ENCODE peak calls at places on chromosomes 11 and 22, in nine cellular contexts. One of them, this sample, is unnamed.

GRCh38 chr11:93652161-93652597 is 9.3 kb upstream of the CEP295 start:
- DNase-seq in COR-L47: no peak
- DNase-seq in stimulated activated CD8-positive, alpha-beta memory T cell treated with anti-CD3 and anti-CD28 coated beads, Interleukin-4, amount 100 ng/mL, for 24 hours: no peak
- DNase-seq in activated CD8-positive, alpha-beta memory T cell treated with anti-CD3 and anti-CD28 coated beads, Interleukin-2, amount 10 ng/mL, durations not matched to agents 7 days and 5 days: no peak
- DNase-seq in AG08395: peak
- DNase-seq in HEK293T: peak
- DNase-seq in activated CD4-positive, CD25-positive, alpha-beta regulatory T cell treated with anti-CD3 and anti-CD28 coated beads, Interleukin-2, amount 50 U/mL, for 16 hours: no peak
- DNase-seq in psoas muscle: no peak
- DNase-seq in RCC 7860: no peak
- DNase-seq in this sample: no peak

GRCh38 chr11:134207538-134208239 is 16.1 kb downstream of the NCAPD3 start:
- DNase-seq in HEK293T: no peak
- DNase-seq in stimulated activated CD8-positive, alpha-beta memory T cell treated with anti-CD3 and anti-CD28 coated beads, Interleukin-4, amount 100 ng/mL, for 24 hours: peak
- DNase-seq in activated CD4-positive, CD25-positive, alpha-beta regulatory T cell treated with anti-CD3 and anti-CD28 coated beads, Interleukin-2, amount 50 U/mL, for 16 hours: peak
- DNase-seq in AG08395: no peak
- DNase-seq in activated CD8-positive, alpha-beta memory T cell treated with anti-CD3 and anti-CD28 coated beads, Interleukin-2, amount 10 ng/mL, durations not matched to agents 7 days and 5 days: peak
- DNase-seq in psoas muscle: peak
- DNase-seq in COR-L47: peak
- DNase-seq in RCC 7860: no peak
- DNase-seq in this sample: no peak

GRCh38 chr22:32985899-32986772 is 72.0 kb downstream of the SYN3 start:
- DNase-seq in psoas muscle: peak
- DNase-seq in stimulated activated CD8-positive, alpha-beta memory T cell treated with anti-CD3 and anti-CD28 coated beads, Interleukin-4, amount 100 ng/mL, for 24 hours: no peak
- DNase-seq in RCC 7860: peak
- DNase-seq in activated CD8-positive, alpha-beta memory T cell treated with anti-CD3 and anti-CD28 coated beads, Interleukin-2, amount 10 ng/mL, durations not matched to agents 7 days and 5 days: peak
- DNase-seq in AG08395: peak
- DNase-seq in COR-L47: no peak
- DNase-seq in HEK293T: peak
- DNase-seq in activated CD4-positive, CD25-positive, alpha-beta regulatory T cell treated with anti-CD3 and anti-CD28 coated beads, Interleukin-2, amount 50 U/mL, for 16 hours: no peak
- DNase-seq in this sample: no peak

GRCh38 chr11:71484248-71485062 is 31.5 kb downstream of the NADSYN1 start:
- DNase-seq in COR-L47: no peak
- DNase-seq in RCC 7860: no peak
- DNase-seq in stimulated activated CD8-positive, alpha-beta memory T cell treated with anti-CD3 and anti-CD28 coated beads, Interleukin-4, amount 100 ng/mL, for 24 hours: no peak
- DNase-seq in AG08395: no peak
- DNase-seq in activated CD8-positive, alpha-beta memory T cell treated with anti-CD3 and anti-CD28 coated beads, Interleukin-2, amount 10 ng/mL, durations not matched to agents 7 days and 5 days: no peak
- DNase-seq in activated CD4-positive, CD25-positive, alpha-beta regulatory T cell treated with anti-CD3 and anti-CD28 coated beads, Interleukin-2, amount 50 U/mL, for 16 hours: no peak
- DNase-seq in HEK293T: no peak
- DNase-seq in psoas muscle: no peak
- DNase-seq in this sample: no peak

GRCh38 chr11:117328414-117329010 is 858 bp downstream of the CEP164 start:
- DNase-seq in RCC 7860: no peak
- DNase-seq in activated CD8-positive, alpha-beta memory T cell treated with anti-CD3 and anti-CD28 coated beads, Interleukin-2, amount 10 ng/mL, durations not matched to agents 7 days and 5 days: no peak
- DNase-seq in COR-L47: no peak
- DNase-seq in stimulated activated CD8-positive, alpha-beta memory T cell treated with anti-CD3 and anti-CD28 coated beads, Interleukin-4, amount 100 ng/mL, for 24 hours: no peak
- DNase-seq in AG08395: peak
- DNase-seq in psoas muscle: no peak
- DNase-seq in activated CD4-positive, CD25-positive, alpha-beta regulatory T cell treated with anti-CD3 and anti-CD28 coated beads, Interleukin-2, amount 50 U/mL, for 16 hours: no peak
- DNase-seq in HEK293T: peak
- DNase-seq in this sample: no peak

GRCh38 chr11:107988397-107989158 is 20.1 kb upstream of the CUL5 start:
- DNase-seq in AG08395: no peak
- DNase-seq in activated CD4-positive, CD25-positive, alpha-beta regulatory T cell treated with anti-CD3 and anti-CD28 coated beads, Interleukin-2, amount 50 U/mL, for 16 hours: no peak
- DNase-seq in HEK293T: no peak
- DNase-seq in COR-L47: no peak
- DNase-seq in psoas muscle: no peak
- DNase-seq in RCC 7860: peak
- DNase-seq in activated CD8-positive, alpha-beta memory T cell treated with anti-CD3 and anti-CD28 coated beads, Interleukin-2, amount 10 ng/mL, durations not matched to agents 7 days and 5 days: no peak
- DNase-seq in stimulated activated CD8-positive, alpha-beta memory T cell treated with anti-CD3 and anti-CD28 coated beads, Interleukin-4, amount 100 ng/mL, for 24 hours: no peak
- DNase-seq in this sample: peak

GRCh38 chr11:44261800-44262591 is 47.9 kb downstream of the ALX4 start:
- DNase-seq in psoas muscle: no peak
- DNase-seq in AG08395: no peak
- DNase-seq in RCC 7860: no peak
- DNase-seq in HEK293T: no peak
- DNase-seq in activated CD8-positive, alpha-beta memory T cell treated with anti-CD3 and anti-CD28 coated beads, Interleukin-2, amount 10 ng/mL, durations not matched to agents 7 days and 5 days: no peak
- DNase-seq in COR-L47: no peak
- DNase-seq in activated CD4-positive, CD25-positive, alpha-beta regulatory T cell treated with anti-CD3 and anti-CD28 coated beads, Interleukin-2, amount 50 U/mL, for 16 hours: no peak
- DNase-seq in stimulated activated CD8-positive, alpha-beta memory T cell treated with anti-CD3 and anti-CD28 coated beads, Interleukin-4, amount 100 ng/mL, for 24 hours: no peak
- DNase-seq in this sample: no peak

GRCh38 chr22:35648066-35649025 is at the start of gene APOL6:
- DNase-seq in COR-L47: no peak
- DNase-seq in AG08395: peak
- DNase-seq in activated CD8-positive, alpha-beta memory T cell treated with anti-CD3 and anti-CD28 coated beads, Interleukin-2, amount 10 ng/mL, durations not matched to agents 7 days and 5 days: peak
- DNase-seq in psoas muscle: no peak
- DNase-seq in activated CD4-positive, CD25-positive, alpha-beta regulatory T cell treated with anti-CD3 and anti-CD28 coated beads, Interleukin-2, amount 50 U/mL, for 16 hours: peak
- DNase-seq in stimulated activated CD8-positive, alpha-beta memory T cell treated with anti-CD3 and anti-CD28 coated beads, Interleukin-4, amount 100 ng/mL, for 24 hours: peak
- DNase-seq in RCC 7860: peak
- DNase-seq in HEK293T: no peak
- DNase-seq in this sample: peak

GRCh38 chr11:101336858-101337257 is 207.2 kb upstream of the PGR start:
- DNase-seq in AG08395: no peak
- DNase-seq in stimulated activated CD8-positive, alpha-beta memory T cell treated with anti-CD3 and anti-CD28 coated beads, Interleukin-4, amount 100 ng/mL, for 24 hours: no peak
- DNase-seq in activated CD4-positive, CD25-positive, alpha-beta regulatory T cell treated with anti-CD3 and anti-CD28 coated beads, Interleukin-2, amount 50 U/mL, for 16 hours: no peak
- DNase-seq in HEK293T: no peak
- DNase-seq in COR-L47: peak
- DNase-seq in psoas muscle: no peak
- DNase-seq in RCC 7860: no peak
- DNase-seq in activated CD8-positive, alpha-beta memory T cell treated with anti-CD3 and anti-CD28 coated beads, Interleukin-2, amount 10 ng/mL, durations not matched to agents 7 days and 5 days: no peak
- DNase-seq in this sample: no peak

GRCh38 chr22:26648761-26649363 is 8.5 kb upstream of the MIAT start:
- DNase-seq in psoas muscle: no peak
- DNase-seq in HEK293T: no peak
- DNase-seq in AG08395: no peak
- DNase-seq in stimulated activated CD8-positive, alpha-beta memory T cell treated with anti-CD3 and anti-CD28 coated beads, Interleukin-4, amount 100 ng/mL, for 24 hours: no peak
- DNase-seq in COR-L47: peak
- DNase-seq in activated CD4-positive, CD25-positive, alpha-beta regulatory T cell treated with anti-CD3 and anti-CD28 coated beads, Interleukin-2, amount 50 U/mL, for 16 hours: no peak
- DNase-seq in activated CD8-positive, alpha-beta memory T cell treated with anti-CD3 and anti-CD28 coated beads, Interleukin-2, amount 10 ng/mL, durations not matched to agents 7 days and 5 days: no peak
- DNase-seq in RCC 7860: no peak
- DNase-seq in this sample: no peak

GRCh38 chr11:69355346-69355940 is 61.5 kb downstream of the MYEOV start:
- DNase-seq in RCC 7860: no peak
- DNase-seq in activated CD8-positive, alpha-beta memory T cell treated with anti-CD3 and anti-CD28 coated beads, Interleukin-2, amount 10 ng/mL, durations not matched to agents 7 days and 5 days: peak
- DNase-seq in stimulated activated CD8-positive, alpha-beta memory T cell treated with anti-CD3 and anti-CD28 coated beads, Interleukin-4, amount 100 ng/mL, for 24 hours: no peak
- DNase-seq in activated CD4-positive, CD25-positive, alpha-beta regulatory T cell treated with anti-CD3 and anti-CD28 coated beads, Interleukin-2, amount 50 U/mL, for 16 hours: no peak
- DNase-seq in COR-L47: no peak
- DNase-seq in AG08395: no peak
- DNase-seq in psoas muscle: no peak
- DNase-seq in HEK293T: no peak
- DNase-seq in this sample: no peak

GRCh38 chr11:833114-833791 is 501 bp downstream of the CD151 start:
- DNase-seq in activated CD8-positive, alpha-beta memory T cell treated with anti-CD3 and anti-CD28 coated beads, Interleukin-2, amount 10 ng/mL, durations not matched to agents 7 days and 5 days: peak
- DNase-seq in HEK293T: peak
- DNase-seq in RCC 7860: no peak
- DNase-seq in stimulated activated CD8-positive, alpha-beta memory T cell treated with anti-CD3 and anti-CD28 coated beads, Interleukin-4, amount 100 ng/mL, for 24 hours: no peak
- DNase-seq in activated CD4-positive, CD25-positive, alpha-beta regulatory T cell treated with anti-CD3 and anti-CD28 coated beads, Interleukin-2, amount 50 U/mL, for 16 hours: no peak
- DNase-seq in psoas muscle: peak
- DNase-seq in COR-L47: no peak
- DNase-seq in AG08395: peak
- DNase-seq in this sample: no peak

GRCh38 chr22:46390652-46391301 is 55.3 kb downstream of the TRMU start:
- DNase-seq in stimulated activated CD8-positive, alpha-beta memory T cell treated with anti-CD3 and anti-CD28 coated beads, Interleukin-4, amount 100 ng/mL, for 24 hours: no peak
- DNase-seq in activated CD8-positive, alpha-beta memory T cell treated with anti-CD3 and anti-CD28 coated beads, Interleukin-2, amount 10 ng/mL, durations not matched to agents 7 days and 5 days: no peak
- DNase-seq in psoas muscle: peak
- DNase-seq in RCC 7860: no peak
- DNase-seq in activated CD4-positive, CD25-positive, alpha-beta regulatory T cell treated with anti-CD3 and anti-CD28 coated beads, Interleukin-2, amount 50 U/mL, for 16 hours: no peak
- DNase-seq in HEK293T: peak
- DNase-seq in AG08395: peak
- DNase-seq in COR-L47: no peak
- DNase-seq in this sample: no peak

GRCh38 chr11:14638561-14638960 is 5.0 kb upstream of the PDE3B start:
- DNase-seq in HEK293T: no peak
- DNase-seq in activated CD8-positive, alpha-beta memory T cell treated with anti-CD3 and anti-CD28 coated beads, Interleukin-2, amount 10 ng/mL, durations not matched to agents 7 days and 5 days: no peak
- DNase-seq in stimulated activated CD8-positive, alpha-beta memory T cell treated with anti-CD3 and anti-CD28 coated beads, Interleukin-4, amount 100 ng/mL, for 24 hours: no peak
- DNase-seq in psoas muscle: no peak
- DNase-seq in activated CD4-positive, CD25-positive, alpha-beta regulatory T cell treated with anti-CD3 and anti-CD28 coated beads, Interleukin-2, amount 50 U/mL, for 16 hours: no peak
- DNase-seq in AG08395: no peak
- DNase-seq in RCC 7860: no peak
- DNase-seq in COR-L47: no peak
- DNase-seq in this sample: no peak

GRCh38 chr11:119115484-119116234 is 5.7 kb upstream of the HINFP start:
- DNase-seq in RCC 7860: no peak
- DNase-seq in activated CD8-positive, alpha-beta memory T cell treated with anti-CD3 and anti-CD28 coated beads, Interleukin-2, amount 10 ng/mL, durations not matched to agents 7 days and 5 days: peak
- DNase-seq in COR-L47: no peak
- DNase-seq in stimulated activated CD8-positive, alpha-beta memory T cell treated with anti-CD3 and anti-CD28 coated beads, Interleukin-4, amount 100 ng/mL, for 24 hours: no peak
- DNase-seq in activated CD4-positive, CD25-positive, alpha-beta regulatory T cell treated with anti-CD3 and anti-CD28 coated beads, Interleukin-2, amount 50 U/mL, for 16 hours: no peak
- DNase-seq in AG08395: no peak
- DNase-seq in psoas muscle: peak
- DNase-seq in HEK293T: no peak
- DNase-seq in this sample: no peak

GRCh38 chr11:31702966-31703365 is 108.2 kb downstream of the PAX6 start:
- DNase-seq in stimulated activated CD8-positive, alpha-beta memory T cell treated with anti-CD3 and anti-CD28 coated beads, Interleukin-4, amount 100 ng/mL, for 24 hours: no peak
- DNase-seq in psoas muscle: no peak
- DNase-seq in HEK293T: no peak
- DNase-seq in AG08395: peak
- DNase-seq in activated CD4-positive, CD25-positive, alpha-beta regulatory T cell treated with anti-CD3 and anti-CD28 coated beads, Interleukin-2, amount 50 U/mL, for 16 hours: no peak
- DNase-seq in activated CD8-positive, alpha-beta memory T cell treated with anti-CD3 and anti-CD28 coated beads, Interleukin-2, amount 10 ng/mL, durations not matched to agents 7 days and 5 days: no peak
- DNase-seq in COR-L47: no peak
- DNase-seq in RCC 7860: no peak
- DNase-seq in this sample: no peak

GRCh38 chr11:11584446-11584810 is 37.4 kb downstream of the GALNT18 start:
- DNase-seq in stimulated activated CD8-positive, alpha-beta memory T cell treated with anti-CD3 and anti-CD28 coated beads, Interleukin-4, amount 100 ng/mL, for 24 hours: no peak
- DNase-seq in RCC 7860: peak
- DNase-seq in activated CD4-positive, CD25-positive, alpha-beta regulatory T cell treated with anti-CD3 and anti-CD28 coated beads, Interleukin-2, amount 50 U/mL, for 16 hours: no peak
- DNase-seq in activated CD8-positive, alpha-beta memory T cell treated with anti-CD3 and anti-CD28 coated beads, Interleukin-2, amount 10 ng/mL, durations not matched to agents 7 days and 5 days: no peak
- DNase-seq in HEK293T: no peak
- DNase-seq in COR-L47: no peak
- DNase-seq in psoas muscle: no peak
- DNase-seq in AG08395: peak
- DNase-seq in this sample: no peak

GRCh38 chr11:35389897-35390462 is 29.4 kb downstream of the SLC1A2 start:
- DNase-seq in AG08395: no peak
- DNase-seq in RCC 7860: no peak
- DNase-seq in activated CD8-positive, alpha-beta memory T cell treated with anti-CD3 and anti-CD28 coated beads, Interleukin-2, amount 10 ng/mL, durations not matched to agents 7 days and 5 days: no peak
- DNase-seq in psoas muscle: no peak
- DNase-seq in HEK293T: no peak
- DNase-seq in COR-L47: no peak
- DNase-seq in stimulated activated CD8-positive, alpha-beta memory T cell treated with anti-CD3 and anti-CD28 coated beads, Interleukin-4, amount 100 ng/mL, for 24 hours: no peak
- DNase-seq in activated CD4-positive, CD25-positive, alpha-beta regulatory T cell treated with anti-CD3 and anti-CD28 coated beads, Interleukin-2, amount 50 U/mL, for 16 hours: no peak
- DNase-seq in this sample: peak

GRCh38 chr11:112227002-112227401 is 774 bp downstream of the PTS start:
- DNase-seq in psoas muscle: no peak
- DNase-seq in activated CD8-positive, alpha-beta memory T cell treated with anti-CD3 and anti-CD28 coated beads, Interleukin-2, amount 10 ng/mL, durations not matched to agents 7 days and 5 days: no peak
- DNase-seq in RCC 7860: no peak
- DNase-seq in stimulated activated CD8-positive, alpha-beta memory T cell treated with anti-CD3 and anti-CD28 coated beads, Interleukin-4, amount 100 ng/mL, for 24 hours: no peak
- DNase-seq in COR-L47: no peak
- DNase-seq in AG08395: peak
- DNase-seq in HEK293T: peak
- DNase-seq in activated CD4-positive, CD25-positive, alpha-beta regulatory T cell treated with anti-CD3 and anti-CD28 coated beads, Interleukin-2, amount 50 U/mL, for 16 hours: no peak
- DNase-seq in this sample: no peak

GRCh38 chr11:124717786-124718634 is 21.7 kb upstream of the NRGN start:
- DNase-seq in RCC 7860: no peak
- DNase-seq in activated CD4-positive, CD25-positive, alpha-beta regulatory T cell treated with anti-CD3 and anti-CD28 coated beads, Interleukin-2, amount 50 U/mL, for 16 hours: no peak
- DNase-seq in psoas muscle: peak
- DNase-seq in COR-L47: no peak
- DNase-seq in activated CD8-positive, alpha-beta memory T cell treated with anti-CD3 and anti-CD28 coated beads, Interleukin-2, amount 10 ng/mL, durations not matched to agents 7 days and 5 days: no peak
- DNase-seq in HEK293T: peak
- DNase-seq in AG08395: peak
- DNase-seq in stimulated activated CD8-positive, alpha-beta memory T cell treated with anti-CD3 and anti-CD28 coated beads, Interleukin-4, amount 100 ng/mL, for 24 hours: peak
- DNase-seq in this sample: no peak

This sample was measured in GM12878.